ENCODE peak calls at places on chromosomes 12 and 14, in seven cellular contexts. K, W, A, H, L, E and S are unnamed samples.

GRCh38 chr12:54993181-54993835 is 8.7 kb upstream of the TESPA1 start:
- DNase-seq in K (peak), W (peak), A (peak), H (peak), L (peak), E (peak), S (peak)

GRCh38 chr12:55743131-55743921 is 404 bp downstream of the GDF11 start:
- DNase-seq in K (peak), W (peak), A (peak), H (peak), L (peak), E (peak), S (peak)

GRCh38 chr14:53613404-53614253 is 343.0 kb downstream of the BMP4 start:
- DNase-seq in K (peak), W (peak), A (no peak), H (peak), L (peak), E (no peak), S (no peak)

GRCh38 chr12:108837239-108837638 is 20.1 kb downstream of the SSH1 start:
- DNase-seq in K (no peak), W (no peak), A (no peak), H (peak), L (no peak), E (no peak), S (no peak)

GRCh38 chr12:113333877-113334785 is 778 bp downstream of the SLC8B1 start:
- DNase-seq in K (no peak), W (no peak), A (no peak), H (no peak), L (no peak), E (no peak), S (no peak)

GRCh38 chr12:57238854-57239554 is 9.5 kb downstream of the SHMT2 start:
- DNase-seq in K (peak), W (peak), A (peak), H (peak), L (peak), E (peak), S (peak)

GRCh38 chr12:56488041-56488955 is at the start of gene GLS2:
- DNase-seq in K (peak), W (peak), A (peak), H (peak), L (peak), E (peak), S (peak)

GRCh38 chr12:77493311-77493710 is 337.4 kb upstream of the NAV3 start:
- DNase-seq in K (no peak), W (no peak), A (no peak), H (no peak), L (peak), E (no peak), S (no peak)

GRCh38 chr14:72054929-72055328 is 122.7 kb downstream of the RGS6 start:
- DNase-seq in K (no peak), W (no peak), A (no peak), H (no peak), L (no peak), E (no peak), S (no peak)

DNA sequence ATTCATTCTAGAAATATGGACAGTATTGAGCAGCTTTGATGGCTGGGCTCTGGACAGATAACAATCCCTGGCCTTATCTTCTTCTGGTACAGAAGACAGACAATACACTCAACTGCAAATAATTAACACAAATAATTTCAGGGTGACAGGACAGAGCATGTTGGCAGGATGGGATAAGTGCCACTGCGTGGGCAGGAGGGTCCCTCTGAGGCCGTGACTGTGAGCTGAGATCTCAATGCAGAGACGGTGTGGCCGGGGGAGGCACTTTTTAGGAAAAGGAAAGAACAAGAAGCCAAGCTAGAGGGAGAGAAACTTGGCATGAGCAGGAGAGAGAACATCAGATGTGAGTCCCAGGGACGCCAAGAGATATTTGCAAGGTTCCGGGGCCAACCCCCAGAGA is 8.1 kb downstream of the SYNE3 start:
- DNase-seq in K (no peak), W (no peak), A (no peak), H (no peak), L (no peak), E (no peak), S (no peak)
- H2AK5ac ChIP-seq in K (no peak), W (peak), A (no peak), H (no peak), L (no peak), E (no peak), S (no peak)

DNA sequence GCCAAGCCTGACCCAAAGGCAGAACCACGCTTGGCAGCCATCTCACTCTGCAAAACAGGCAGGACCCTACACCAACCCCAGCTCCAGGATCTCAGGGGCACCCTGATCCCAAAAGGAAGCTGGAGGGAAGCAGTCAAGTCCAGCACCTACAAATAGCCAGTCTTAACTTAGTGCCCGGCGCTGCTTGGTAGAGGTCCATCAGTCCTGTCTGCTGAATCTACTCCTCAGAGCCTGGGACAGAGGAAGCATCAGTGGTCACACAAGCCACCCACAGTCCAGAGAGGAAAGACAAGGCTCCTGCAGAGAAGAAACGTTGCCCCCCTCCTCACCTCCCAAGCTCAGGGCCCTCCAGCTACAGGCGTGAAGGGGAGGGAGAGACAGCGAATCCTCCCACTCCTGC is 1.4 kb downstream of the PXN start:
- DNase-seq in K (no peak), W (no peak), A (no peak), H (peak), L (no peak), E (no peak), S (peak)
- H2AK5ac ChIP-seq in K (no peak), W (peak), A (no peak), H (peak), L (no peak), E (peak), S (no peak)

GRCh38 chr14:61619494-61619893 is 75.8 kb upstream of the HIF1A start:
- DNase-seq in K (no peak), W (no peak), A (no peak), H (no peak), L (no peak), E (no peak), S (no peak)

GRCh38 chr14:61618448-61618847 is 76.9 kb upstream of the HIF1A start:
- DNase-seq in K (no peak), W (no peak), A (no peak), H (no peak), L (no peak), E (no peak), S (no peak)

GRCh38 chr14:61616524-61617185 is 78.7 kb upstream of the HIF1A start:
- DNase-seq in K (no peak), W (peak), A (no peak), H (peak), L (no peak), E (peak), S (no peak)

GRCh38 chr14:61614693-61615092 is 80.6 kb upstream of the HIF1A start:
- DNase-seq in K (no peak), W (no peak), A (no peak), H (no peak), L (no peak), E (no peak), S (no peak)

DNA sequence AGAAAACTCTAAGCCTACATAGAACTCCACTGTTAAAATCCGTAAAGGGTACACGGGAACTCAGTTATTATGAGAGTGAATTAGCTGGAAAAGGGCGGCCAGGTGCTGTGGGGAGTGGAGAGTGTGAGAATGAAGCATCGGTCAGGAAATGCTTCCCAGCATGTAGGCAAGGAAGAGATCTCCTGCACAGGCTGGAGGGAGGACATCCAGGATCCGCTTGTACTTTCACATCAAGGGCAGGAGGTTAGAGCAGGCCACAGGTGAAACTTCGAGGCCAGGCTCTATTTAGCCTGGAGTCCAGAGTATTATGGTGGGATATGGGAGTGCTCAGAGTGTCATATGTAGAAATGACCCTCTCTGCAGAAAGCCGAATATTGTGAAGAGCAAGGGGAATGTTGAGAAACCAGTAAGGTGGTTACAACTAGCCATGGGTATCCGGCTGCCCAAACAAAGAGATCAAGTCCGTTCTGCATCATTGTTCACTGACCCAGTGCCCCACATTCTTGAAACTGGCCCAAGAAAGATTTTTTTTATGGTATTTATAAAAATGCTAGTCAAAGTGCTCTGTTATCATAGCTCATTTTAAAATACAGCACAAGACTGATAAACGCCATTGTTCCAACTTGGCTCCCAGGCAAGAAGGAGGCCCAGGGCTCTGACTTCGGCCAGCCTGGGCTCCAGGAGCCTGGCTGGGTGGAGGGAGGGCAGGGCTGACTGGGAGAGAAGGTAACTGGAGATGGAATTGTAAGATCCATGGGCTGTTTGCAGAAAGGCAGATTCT is 79.4 kb upstream of the HIF1A start:
- DNase-seq in K (no peak), W (no peak), A (no peak), H (no peak), L (no peak), E (no peak), S (no peak)
- H2AK5ac ChIP-seq in K (no peak), W (peak), A (no peak), H (peak), L (no peak), E (no peak), S (no peak)

GRCh38 chr14:65476942-65477318 is 64.4 kb downstream of the FUT8 start:
- DNase-seq in K (no peak), W (no peak), A (no peak), H (no peak), L (no peak), E (no peak), S (no peak)
- H2AK5ac ChIP-seq in K (no peak), W (no peak), A (no peak), H (no peak), L (no peak), E (no peak), S (no peak)

DNA sequence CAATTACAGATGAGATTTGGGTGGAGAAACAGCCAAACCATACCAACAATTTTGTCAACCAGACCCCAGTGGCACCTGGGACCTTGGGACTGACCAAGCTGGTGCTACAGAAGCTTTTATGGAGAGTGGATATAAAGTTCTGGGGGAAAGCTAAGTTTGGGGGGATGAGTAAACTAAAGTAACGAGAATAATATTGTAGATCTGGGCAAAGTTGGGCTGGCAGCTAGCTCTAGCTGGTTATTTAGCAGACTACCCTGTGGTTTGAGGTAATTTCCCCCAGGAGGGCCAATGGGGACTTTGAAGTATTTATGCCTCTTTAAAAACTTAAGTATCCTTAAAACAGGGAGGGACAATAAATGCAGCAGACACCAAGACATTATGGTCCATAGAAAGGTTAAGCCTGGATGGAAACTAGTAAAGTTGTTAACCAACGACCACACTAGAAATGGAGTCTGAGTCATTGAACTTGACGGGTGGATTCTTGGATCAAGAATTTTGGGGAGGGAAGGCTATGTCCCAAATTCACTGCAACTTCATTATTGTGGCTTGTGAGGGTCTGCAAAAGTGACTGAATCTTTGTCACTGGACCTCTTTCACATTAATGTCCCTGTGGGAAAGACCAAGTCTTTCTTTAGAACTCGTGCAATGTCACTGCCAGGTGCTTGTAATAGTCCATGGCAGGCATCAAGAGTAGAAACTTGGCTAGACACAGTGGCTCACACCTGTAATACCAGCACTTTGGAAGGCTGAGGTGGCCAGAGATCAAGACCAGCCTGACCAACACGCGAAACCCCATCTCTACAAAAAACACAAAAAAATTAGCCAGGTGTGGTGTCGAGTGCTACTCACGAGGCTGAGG is 48.5 kb upstream of the OR5AU1 start:
- DNase-seq in K (no peak), W (no peak), A (no peak), H (no peak), L (no peak), E (no peak), S (no peak)
- H2AK5ac ChIP-seq in K (no peak), W (no peak), A (no peak), H (no peak), L (no peak), E (no peak), S (no peak)

DNA sequence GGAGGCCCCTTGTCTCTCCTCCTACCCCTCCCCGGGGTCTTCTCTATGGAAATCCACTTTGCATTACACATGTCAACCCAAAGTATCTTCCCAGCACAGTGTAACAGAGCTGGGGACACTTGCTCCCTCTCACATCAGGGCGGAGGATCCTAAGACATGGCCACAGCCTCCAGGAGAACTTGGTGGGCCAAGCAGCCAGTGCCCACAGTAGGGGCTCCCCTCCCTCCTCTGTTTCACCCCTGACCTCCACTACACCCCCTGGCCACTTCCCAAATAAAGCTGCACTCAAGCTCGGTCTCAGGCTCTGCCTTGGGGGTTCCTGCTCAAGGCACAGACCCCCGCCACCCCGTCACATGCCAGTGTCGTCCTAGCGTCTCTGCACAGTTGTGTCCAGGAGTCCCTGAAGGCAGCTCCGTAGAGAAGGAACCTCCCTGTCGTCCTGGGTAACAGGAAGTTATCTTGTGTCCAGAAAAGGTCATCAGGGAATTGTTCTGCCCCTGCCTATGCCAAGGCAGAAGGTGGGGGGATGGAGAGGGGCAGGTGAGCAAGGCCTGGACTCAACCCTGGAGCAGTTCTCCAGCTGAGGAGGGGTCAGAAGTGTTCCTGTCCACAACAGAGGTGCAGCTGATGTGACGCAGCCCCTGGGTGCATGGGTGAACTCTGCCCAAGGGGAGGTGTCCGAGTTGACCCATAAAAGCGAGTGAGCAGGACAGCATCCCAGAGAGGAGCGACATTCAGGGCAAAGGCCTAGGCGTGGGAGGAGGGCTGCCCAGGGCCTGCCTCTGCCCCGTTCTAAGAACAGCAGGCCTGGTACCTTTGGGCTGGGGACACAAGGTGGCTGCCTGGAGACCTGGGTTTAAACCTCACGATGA is 25.5 kb downstream of the DIO3 start:
- DNase-seq in K (no peak), W (no peak), A (no peak), H (no peak), L (no peak), E (no peak), S (no peak)
- H2AK5ac ChIP-seq in K (no peak), W (no peak), A (no peak), H (no peak), L (no peak), E (no peak), S (no peak)

GRCh38 chr14:31936100-31936499 is 141.0 kb upstream of the ARHGAP5 start:
- DNase-seq in K (no peak), W (peak), A (no peak), H (no peak), L (no peak), E (peak), S (no peak)
- H2AK5ac ChIP-seq in K (no peak), W (peak), A (no peak), H (peak), L (no peak), E (no peak), S (no peak)

DNA sequence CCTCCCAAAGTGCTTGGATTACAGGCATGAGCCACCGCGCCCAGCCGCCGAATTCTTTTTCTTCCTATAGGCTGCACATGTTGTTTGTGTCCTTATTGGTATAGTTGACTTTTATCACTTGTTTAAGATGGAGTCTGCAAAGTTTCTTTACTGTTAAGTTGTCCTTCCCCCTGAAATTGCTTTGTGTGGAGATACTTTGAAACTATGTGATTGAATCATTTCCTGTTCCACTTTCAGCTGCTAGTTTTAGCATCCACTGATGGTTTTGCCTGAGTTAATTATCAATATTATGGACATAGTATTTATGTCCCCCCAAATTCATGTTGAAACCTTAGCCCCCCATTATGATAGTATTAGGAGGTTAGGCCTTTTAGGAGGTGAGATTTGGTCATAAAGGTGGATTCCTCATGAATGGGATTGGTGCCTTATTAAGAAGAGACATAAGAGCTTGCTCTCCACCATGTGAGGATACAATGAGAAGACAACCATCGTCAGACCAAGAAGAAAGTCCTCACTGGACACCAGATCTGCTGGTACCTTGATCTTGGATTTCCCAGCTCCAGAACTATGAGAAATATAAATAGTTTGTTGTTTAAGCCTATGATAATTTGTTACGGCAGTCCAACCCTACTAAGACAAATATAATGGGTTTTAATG is 34.9 kb downstream of the PPHLN1 start:
- DNase-seq in K (no peak), W (peak), A (no peak), H (peak), L (no peak), E (no peak), S (no peak)
- H2AK5ac ChIP-seq in K (no peak), W (no peak), A (no peak), H (no peak), L (no peak), E (no peak), S (no peak)